ENCODE peak calls at places on chromosome 17, in seven cellular contexts. One of them, this sample, is unnamed.

GRCh38 chr17:27816946-27817345 is 16.6 kb upstream of the NOS2 start:
- ATAC-seq in naive thymus-derived CD4-positive, alpha-beta T cell: no peak
- ATAC-seq in upper lobe of right lung: no peak
- ATAC-seq in naive B cell: no peak
- ATAC-seq in activated CD8-positive, alpha-beta T cell treated with anti-CD3 and anti-CD28 coated beads, Interleukin-2, amount 10 ng/mL, durations not matched to agents 7 days and 5 days: no peak
- ATAC-seq in PC-3: no peak
- ATAC-seq in Panc1: no peak
- ATAC-seq in this sample: no peak

GRCh38 chr17:76166168-76166567 is 25.1 kb upstream of the FOXJ1 start:
- ATAC-seq in PC-3: no peak
- ATAC-seq in upper lobe of right lung: no peak
- ATAC-seq in naive B cell: no peak
- ATAC-seq in activated CD8-positive, alpha-beta T cell treated with anti-CD3 and anti-CD28 coated beads, Interleukin-2, amount 10 ng/mL, durations not matched to agents 7 days and 5 days: no peak
- ATAC-seq in Panc1: no peak
- ATAC-seq in naive thymus-derived CD4-positive, alpha-beta T cell: no peak
- ATAC-seq in this sample: no peak

GRCh38 chr17:38511126-38512108 is 83.2 kb downstream of the ARHGAP23 start:
- ATAC-seq in naive thymus-derived CD4-positive, alpha-beta T cell: no peak
- ATAC-seq in naive B cell: no peak
- ATAC-seq in Panc1: no peak
- ATAC-seq in PC-3: no peak
- ATAC-seq in activated CD8-positive, alpha-beta T cell treated with anti-CD3 and anti-CD28 coated beads, Interleukin-2, amount 10 ng/mL, durations not matched to agents 7 days and 5 days: no peak
- ATAC-seq in upper lobe of right lung: no peak
- ATAC-seq in this sample: peak; percentile 3

GRCh38 chr17:63700528-63701441 is 860 bp upstream of the LIMD2 start:
- ATAC-seq in Panc1: no peak
- ATAC-seq in naive thymus-derived CD4-positive, alpha-beta T cell: peak; percentile 5
- ATAC-seq in PC-3: no peak
- ATAC-seq in naive B cell: peak; percentile 7
- ATAC-seq in upper lobe of right lung: peak; percentile 12
- ATAC-seq in activated CD8-positive, alpha-beta T cell treated with anti-CD3 and anti-CD28 coated beads, Interleukin-2, amount 10 ng/mL, durations not matched to agents 7 days and 5 days: peak; percentile 11
- ATAC-seq in this sample: peak; percentile 3

GRCh38 chr17:44097110-44097810 is 26.2 kb downstream of the HDAC5 start:
- ATAC-seq in activated CD8-positive, alpha-beta T cell treated with anti-CD3 and anti-CD28 coated beads, Interleukin-2, amount 10 ng/mL, durations not matched to agents 7 days and 5 days: no peak
- ATAC-seq in PC-3: no peak
- ATAC-seq in naive thymus-derived CD4-positive, alpha-beta T cell: no peak
- ATAC-seq in naive B cell: no peak
- ATAC-seq in upper lobe of right lung: peak; percentile 1
- ATAC-seq in Panc1: peak; percentile 18
- ATAC-seq in this sample: peak; percentile 1

GRCh38 chr17:34980353-34980680 is at the start of gene LIG3:
- ATAC-seq in naive B cell: peak; percentile 75
- ATAC-seq in naive thymus-derived CD4-positive, alpha-beta T cell: peak; percentile 87
- ATAC-seq in activated CD8-positive, alpha-beta T cell treated with anti-CD3 and anti-CD28 coated beads, Interleukin-2, amount 10 ng/mL, durations not matched to agents 7 days and 5 days: peak; percentile 87
- ATAC-seq in upper lobe of right lung: peak; percentile 94
- ATAC-seq in PC-3: peak; percentile 74
- ATAC-seq in Panc1: peak; percentile 95
- ATAC-seq in this sample: peak; percentile 95

GRCh38 chr17:36731806-36732205 is 130.4 kb downstream of the MRM1 start:
- ATAC-seq in activated CD8-positive, alpha-beta T cell treated with anti-CD3 and anti-CD28 coated beads, Interleukin-2, amount 10 ng/mL, durations not matched to agents 7 days and 5 days: no peak
- ATAC-seq in PC-3: no peak
- ATAC-seq in naive thymus-derived CD4-positive, alpha-beta T cell: no peak
- ATAC-seq in Panc1: no peak
- ATAC-seq in naive B cell: no peak
- ATAC-seq in upper lobe of right lung: no peak
- ATAC-seq in this sample: no peak

GRCh38 chr17:16464001-16464640 is 27.9 kb downstream of the LRRC75A start:
- ATAC-seq in Panc1: no peak
- ATAC-seq in naive thymus-derived CD4-positive, alpha-beta T cell: no peak
- ATAC-seq in activated CD8-positive, alpha-beta T cell treated with anti-CD3 and anti-CD28 coated beads, Interleukin-2, amount 10 ng/mL, durations not matched to agents 7 days and 5 days: no peak
- ATAC-seq in PC-3: no peak
- ATAC-seq in upper lobe of right lung: no peak
- ATAC-seq in naive B cell: no peak
- ATAC-seq in this sample: no peak

GRCh38 chr17:51128089-51128488 is 7.4 kb upstream of the SPAG9 start:
- ATAC-seq in upper lobe of right lung: peak; percentile 26
- ATAC-seq in naive B cell: no peak
- ATAC-seq in naive thymus-derived CD4-positive, alpha-beta T cell: peak; percentile 44
- ATAC-seq in activated CD8-positive, alpha-beta T cell treated with anti-CD3 and anti-CD28 coated beads, Interleukin-2, amount 10 ng/mL, durations not matched to agents 7 days and 5 days: no peak
- ATAC-seq in Panc1: no peak
- ATAC-seq in PC-3: no peak
- ATAC-seq in this sample: no peak

GRCh38 chr17:78226752-78227454 is 4.5 kb upstream of the TMEM235 start:
- ATAC-seq in upper lobe of right lung: peak; percentile 45
- ATAC-seq in naive thymus-derived CD4-positive, alpha-beta T cell: peak; percentile 74
- ATAC-seq in PC-3: peak; percentile 89
- ATAC-seq in naive B cell: no peak
- ATAC-seq in activated CD8-positive, alpha-beta T cell treated with anti-CD3 and anti-CD28 coated beads, Interleukin-2, amount 10 ng/mL, durations not matched to agents 7 days and 5 days: no peak
- ATAC-seq in Panc1: peak; percentile 23
- ATAC-seq in this sample: peak; percentile 80

GRCh38 chr17:72390675-72391501 is 270.1 kb downstream of the SOX9 start:
- ATAC-seq in Panc1: peak; percentile 47
- ATAC-seq in activated CD8-positive, alpha-beta T cell treated with anti-CD3 and anti-CD28 coated beads, Interleukin-2, amount 10 ng/mL, durations not matched to agents 7 days and 5 days: no peak
- ATAC-seq in naive thymus-derived CD4-positive, alpha-beta T cell: no peak
- ATAC-seq in upper lobe of right lung: no peak
- ATAC-seq in naive B cell: no peak
- ATAC-seq in PC-3: peak; percentile 50
- ATAC-seq in this sample: no peak

GRCh38 chr17:4940625-4941021 is 555 bp downstream of the RNF167 start:
- ATAC-seq in activated CD8-positive, alpha-beta T cell treated with anti-CD3 and anti-CD28 coated beads, Interleukin-2, amount 10 ng/mL, durations not matched to agents 7 days and 5 days: no peak
- ATAC-seq in PC-3: no peak
- ATAC-seq in upper lobe of right lung: no peak
- ATAC-seq in naive B cell: no peak
- ATAC-seq in Panc1: peak; percentile 5
- ATAC-seq in naive thymus-derived CD4-positive, alpha-beta T cell: no peak
- ATAC-seq in this sample: no peak

GRCh38 chr17:66549312-66549705 is 246.9 kb downstream of the PRKCA start:
- ATAC-seq in upper lobe of right lung: no peak
- ATAC-seq in naive thymus-derived CD4-positive, alpha-beta T cell: no peak
- ATAC-seq in PC-3: no peak
- ATAC-seq in activated CD8-positive, alpha-beta T cell treated with anti-CD3 and anti-CD28 coated beads, Interleukin-2, amount 10 ng/mL, durations not matched to agents 7 days and 5 days: no peak
- ATAC-seq in Panc1: peak; percentile 32
- ATAC-seq in naive B cell: no peak
- ATAC-seq in this sample: no peak

GRCh38 chr17:80347536-80347935 is 67.4 kb upstream of the ENDOV start:
- ATAC-seq in naive thymus-derived CD4-positive, alpha-beta T cell: no peak
- ATAC-seq in activated CD8-positive, alpha-beta T cell treated with anti-CD3 and anti-CD28 coated beads, Interleukin-2, amount 10 ng/mL, durations not matched to agents 7 days and 5 days: no peak
- ATAC-seq in upper lobe of right lung: no peak
- ATAC-seq in Panc1: no peak
- ATAC-seq in naive B cell: no peak
- ATAC-seq in PC-3: no peak
- ATAC-seq in this sample: no peak

GRCh38 chr17:80891096-80892018 is 100.3 kb upstream of the CHMP6 start:
- ATAC-seq in activated CD8-positive, alpha-beta T cell treated with anti-CD3 and anti-CD28 coated beads, Interleukin-2, amount 10 ng/mL, durations not matched to agents 7 days and 5 days: peak; percentile 81
- ATAC-seq in upper lobe of right lung: peak; percentile 34
- ATAC-seq in Panc1: peak; percentile 86
- ATAC-seq in PC-3: peak; percentile 54
- ATAC-seq in naive thymus-derived CD4-positive, alpha-beta T cell: peak; percentile 81
- ATAC-seq in naive B cell: no peak
- ATAC-seq in this sample: peak; percentile 56

GRCh38 chr17:33697557-33697956 is 404.5 kb upstream of the ASIC2 start:
- ATAC-seq in naive B cell: no peak
- ATAC-seq in Panc1: no peak
- ATAC-seq in PC-3: no peak
- ATAC-seq in naive thymus-derived CD4-positive, alpha-beta T cell: no peak
- ATAC-seq in activated CD8-positive, alpha-beta T cell treated with anti-CD3 and anti-CD28 coated beads, Interleukin-2, amount 10 ng/mL, durations not matched to agents 7 days and 5 days: no peak
- ATAC-seq in upper lobe of right lung: no peak
- ATAC-seq in this sample: no peak

GRCh38 chr17:76599699-76600460 is 14.2 kb upstream of the ST6GALNAC2 start:
- ATAC-seq in activated CD8-positive, alpha-beta T cell treated with anti-CD3 and anti-CD28 coated beads, Interleukin-2, amount 10 ng/mL, durations not matched to agents 7 days and 5 days: no peak
- ATAC-seq in naive B cell: no peak
- ATAC-seq in PC-3: no peak
- ATAC-seq in upper lobe of right lung: peak; percentile 53
- ATAC-seq in Panc1: no peak
- ATAC-seq in naive thymus-derived CD4-positive, alpha-beta T cell: peak; percentile 36
- ATAC-seq in this sample: no peak

GRCh38 chr17:21081967-21082366 is 39.2 kb upstream of the USP22 start:
- ATAC-seq in activated CD8-positive, alpha-beta T cell treated with anti-CD3 and anti-CD28 coated beads, Interleukin-2, amount 10 ng/mL, durations not matched to agents 7 days and 5 days: no peak
- ATAC-seq in upper lobe of right lung: no peak
- ATAC-seq in naive B cell: no peak
- ATAC-seq in naive thymus-derived CD4-positive, alpha-beta T cell: no peak
- ATAC-seq in PC-3: no peak
- ATAC-seq in Panc1: no peak
- ATAC-seq in this sample: peak; percentile 38

GRCh38 chr17:7328009-7328408 is 1.1 kb downstream of the NEURL4 start:
- ATAC-seq in naive thymus-derived CD4-positive, alpha-beta T cell: no peak
- ATAC-seq in Panc1: no peak
- ATAC-seq in PC-3: no peak
- ATAC-seq in upper lobe of right lung: no peak
- ATAC-seq in activated CD8-positive, alpha-beta T cell treated with anti-CD3 and anti-CD28 coated beads, Interleukin-2, amount 10 ng/mL, durations not matched to agents 7 days and 5 days: no peak
- ATAC-seq in naive B cell: no peak
- ATAC-seq in this sample: no peak

This sample was measured in esophagus mucosa.